ENCODE peak calls at places on chromosome 10, in nine cellular contexts. V, W, U, G, Y, B, Q, H and O are unnamed samples.

GRCh38 chr10:3516626-3517255 is 268.3 kb downstream of the KLF6 start:
- DNase-seq in W (no peak), Q (no peak), V (no peak), G (no peak), U (no peak), Y (no peak), B (no peak), H (no peak), O (no peak)

GRCh38 chr10:22681783-22682183 is 32.6 kb downstream of the PIP4K2A start:
- DNase-seq in H (no peak), G (no peak), B (no peak), W (peak), V (no peak), U (no peak), Q (no peak), Y (no peak), O (peak)

GRCh38 chr10:104130041-104130440 is 8.1 kb downstream of the SFR1 start:
- DNase-seq in V (no peak), G (no peak), W (no peak), H (no peak), Y (no peak), U (no peak), Q (no peak), B (no peak), O (no peak)

GRCh38 chr10:105063796-105064195 is 422.7 kb downstream of the SORCS3 start:
- DNase-seq in G (no peak), U (no peak), Y (no peak), W (no peak), B (no peak), V (peak), H (peak), Q (no peak), O (no peak)

GRCh38 chr10:118742787-118743186 is 12.0 kb downstream of the CACUL1 start:
- DNase-seq in U (no peak), G (no peak), B (no peak), Q (no peak), H (no peak), V (no peak), Y (no peak), W (no peak), O (no peak)

GRCh38 chr10:98696516-98696915 is 249.8 kb upstream of the HPS1 start:
- DNase-seq in B (no peak), Y (no peak), G (no peak), W (no peak), U (no peak), H (no peak), V (no peak), Q (no peak), O (no peak)

GRCh38 chr10:15898046-15898445 is 37.7 kb upstream of the MINDY3 start:
- DNase-seq in B (no peak), Y (no peak), H (no peak), V (no peak), U (no peak), G (no peak), W (no peak), Q (no peak), O (no peak)

GRCh38 chr10:97050959-97051496 is 134.7 kb downstream of the SLIT1 start:
- DNase-seq in U (no peak), Y (no peak), B (no peak), H (no peak), G (no peak), Q (no peak), V (no peak), W (no peak), O (no peak)

GRCh38 chr10:27719052-27719451 is 26.6 kb downstream of the MKX start:
- DNase-seq in B (no peak), Q (no peak), H (no peak), V (no peak), W (no peak), Y (no peak), U (no peak), G (no peak), O (no peak)

GRCh38 chr10:116162851-116163250 is 110.2 kb downstream of the GFRA1 start:
- DNase-seq in B (no peak), V (no peak), U (no peak), Q (no peak), G (no peak), H (no peak), Y (no peak), W (no peak), O (no peak)

GRCh38 chr10:88831709-88832108 is 19.9 kb downstream of the ANKRD22 start:
- DNase-seq in V (no peak), H (no peak), B (no peak), U (no peak), Q (peak), G (no peak), W (no peak), Y (no peak), O (no peak)

GRCh38 chr10:86644412-86645110 is 9.8 kb upstream of the OPN4 start:
- DNase-seq in W (no peak), H (no peak), B (no peak), V (no peak), G (no peak), Y (no peak), Q (peak), U (peak), O (peak)

GRCh38 chr10:110540038-110540437 is 27.5 kb upstream of the SMC3 start:
- DNase-seq in Q (no peak), B (no peak), V (no peak), U (no peak), H (no peak), G (no peak), Y (no peak), W (no peak), O (no peak)

GRCh38 chr10:68489919-68490318 is 18.1 kb upstream of the DNA2 start:
- DNase-seq in Y (no peak), W (no peak), V (no peak), G (no peak), Q (no peak), H (no peak), U (no peak), B (no peak), O (no peak)

GRCh38 chr10:89981891-89982290 is 280.5 kb downstream of the KIF20B start:
- DNase-seq in V (no peak), Q (no peak), W (no peak), Y (no peak), U (no peak), H (no peak), G (no peak), B (no peak), O (no peak)

DNA sequence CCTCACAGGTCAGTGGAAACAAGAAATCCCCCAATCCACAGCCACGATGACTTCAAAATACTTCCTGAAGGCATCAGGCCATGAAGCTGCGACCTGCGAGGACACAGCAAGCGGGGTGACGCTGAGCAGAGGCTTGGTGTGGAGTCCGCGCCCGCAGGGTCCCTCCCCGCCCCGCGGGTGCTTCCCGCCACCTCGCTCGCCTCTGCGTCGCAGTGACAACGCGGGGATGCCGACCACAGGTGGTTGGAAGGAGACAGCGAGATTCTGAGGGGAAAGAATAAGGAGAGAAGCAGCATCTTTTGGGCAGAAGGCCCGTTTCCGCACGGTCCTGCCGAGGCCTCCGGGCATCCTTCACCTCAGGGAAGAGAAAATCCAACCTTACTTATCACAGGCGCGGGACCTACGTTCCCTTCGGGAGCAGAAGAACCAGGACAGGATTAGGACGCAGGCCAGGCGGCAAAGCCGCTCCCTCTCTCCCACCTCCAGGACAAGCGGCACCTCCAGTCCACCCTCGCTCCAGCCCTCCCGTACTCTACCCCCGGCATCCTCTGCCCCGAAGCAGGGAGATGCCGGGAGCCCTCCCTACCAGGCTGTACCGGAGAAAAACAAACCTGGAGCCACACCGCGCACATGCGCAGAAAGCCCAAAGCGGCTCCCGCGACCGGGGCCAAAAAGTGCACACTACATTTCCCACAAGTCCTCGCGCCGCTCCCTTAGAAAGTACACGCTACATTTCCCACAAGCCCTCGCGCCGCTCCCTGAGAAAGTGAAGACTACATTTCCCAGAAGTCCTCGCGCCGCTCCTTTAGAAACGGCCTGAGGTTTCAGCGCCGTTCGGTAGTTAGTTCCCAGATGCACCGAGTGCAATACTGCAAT is 85.9 kb downstream of the ZNF33B start:
- DNase-seq in V (peak), Y (peak), H (peak), B (peak), Q (peak), W (peak), G (peak), U (peak), O (peak)
- TF ChIP-seq POLR2A in V (peak), Y (peak), H (no peak), B (no peak), Q (peak), W (peak), G (no peak), U (peak), O (peak)

DNA sequence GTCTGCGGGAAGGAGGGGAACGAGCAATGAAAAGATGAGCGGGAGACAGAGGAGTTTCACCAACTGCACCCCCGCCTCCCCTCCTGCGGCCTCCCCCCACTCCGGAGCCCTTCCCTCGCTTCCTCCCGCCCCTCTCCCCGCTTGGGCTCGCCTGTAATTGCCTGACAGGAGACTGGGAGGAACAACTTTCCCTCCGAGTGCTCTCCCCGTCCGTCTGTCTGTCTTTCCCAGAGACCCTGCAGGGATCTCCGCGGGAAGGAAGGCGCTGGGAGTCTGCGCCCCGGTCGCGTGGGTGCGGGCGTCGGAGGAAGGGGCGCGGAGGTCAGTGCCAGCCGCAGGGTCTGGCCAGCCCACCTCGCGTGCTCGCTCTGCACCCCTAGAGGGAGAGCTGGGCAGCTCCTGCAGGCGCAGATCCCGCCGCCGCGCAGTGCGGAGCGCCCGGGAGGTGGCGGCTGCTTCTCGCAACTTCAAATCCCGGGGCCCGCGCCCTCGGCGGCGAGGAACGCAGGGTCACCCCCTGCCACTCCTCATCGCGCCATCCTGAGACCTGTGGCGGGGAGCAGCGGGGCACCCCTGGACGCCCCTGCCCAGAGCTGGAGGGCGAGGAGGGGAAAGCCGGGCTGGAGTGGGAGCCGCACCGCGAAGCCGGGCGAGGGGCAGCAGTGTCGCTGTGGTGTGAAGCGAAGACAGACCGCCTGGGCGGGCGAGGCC is 527 bp upstream of the NRP1 start:
- DNase-seq in U (no peak), Y (peak), V (peak), G (peak), H (peak), Q (no peak), W (peak), B (peak), O (peak)
- TF ChIP-seq POLR2A in U (no peak), Y (peak), V (peak), G (no peak), H (no peak), Q (no peak), W (peak), B (no peak), O (no peak)

DNA sequence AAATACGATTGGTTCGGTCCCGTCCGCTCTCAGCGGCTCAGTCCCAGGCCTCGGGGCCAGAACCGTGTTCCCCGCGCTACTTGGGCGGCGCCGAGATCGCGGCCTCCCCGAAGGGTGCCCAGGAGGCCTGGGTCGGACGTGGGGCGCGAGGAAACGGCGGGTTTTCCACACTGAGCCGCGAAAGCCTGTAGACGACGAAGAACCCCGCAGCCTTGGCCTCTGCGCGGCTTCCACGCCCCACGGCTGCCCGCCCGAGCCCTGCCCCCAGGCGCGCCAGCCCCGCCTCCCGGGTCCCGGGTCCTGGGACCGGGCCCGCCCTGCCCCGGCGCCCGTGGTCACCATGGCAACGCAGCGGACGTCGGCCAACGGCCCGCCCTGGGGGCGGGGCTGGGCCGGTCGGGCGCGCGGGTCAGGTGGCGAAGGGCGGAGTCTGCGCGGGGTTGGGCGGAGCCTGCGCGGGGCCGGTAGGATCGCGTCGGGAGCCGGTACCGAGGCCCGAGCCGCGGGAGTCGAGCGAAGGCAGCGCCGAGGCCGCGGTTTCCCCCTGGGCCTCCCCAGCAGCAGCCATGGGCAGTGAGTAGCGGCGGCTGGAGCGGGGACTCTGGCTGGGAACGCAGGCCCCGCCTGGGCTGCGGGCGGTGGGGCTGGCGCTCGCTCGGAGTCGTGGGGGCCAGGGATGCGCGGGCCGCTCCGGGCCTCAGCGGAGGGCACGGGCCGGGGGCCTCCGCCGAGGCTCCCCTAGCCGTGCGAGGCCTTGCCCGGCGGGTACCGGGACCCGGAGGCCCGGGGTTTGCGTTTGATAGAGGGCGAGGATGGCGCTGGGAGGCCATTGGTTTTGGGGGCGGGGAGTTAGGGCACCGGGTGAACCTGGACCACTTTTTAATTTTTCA is at the start of gene SEC61A2:
- DNase-seq in B (peak), U (peak), G (peak), V (peak), H (peak), W (peak), Q (peak), Y (peak), O (peak)
- TF ChIP-seq POLR2A in B (peak), U (peak), G (peak), V (peak), H (no peak), W (peak), Q (peak), Y (peak), O (peak)

DNA sequence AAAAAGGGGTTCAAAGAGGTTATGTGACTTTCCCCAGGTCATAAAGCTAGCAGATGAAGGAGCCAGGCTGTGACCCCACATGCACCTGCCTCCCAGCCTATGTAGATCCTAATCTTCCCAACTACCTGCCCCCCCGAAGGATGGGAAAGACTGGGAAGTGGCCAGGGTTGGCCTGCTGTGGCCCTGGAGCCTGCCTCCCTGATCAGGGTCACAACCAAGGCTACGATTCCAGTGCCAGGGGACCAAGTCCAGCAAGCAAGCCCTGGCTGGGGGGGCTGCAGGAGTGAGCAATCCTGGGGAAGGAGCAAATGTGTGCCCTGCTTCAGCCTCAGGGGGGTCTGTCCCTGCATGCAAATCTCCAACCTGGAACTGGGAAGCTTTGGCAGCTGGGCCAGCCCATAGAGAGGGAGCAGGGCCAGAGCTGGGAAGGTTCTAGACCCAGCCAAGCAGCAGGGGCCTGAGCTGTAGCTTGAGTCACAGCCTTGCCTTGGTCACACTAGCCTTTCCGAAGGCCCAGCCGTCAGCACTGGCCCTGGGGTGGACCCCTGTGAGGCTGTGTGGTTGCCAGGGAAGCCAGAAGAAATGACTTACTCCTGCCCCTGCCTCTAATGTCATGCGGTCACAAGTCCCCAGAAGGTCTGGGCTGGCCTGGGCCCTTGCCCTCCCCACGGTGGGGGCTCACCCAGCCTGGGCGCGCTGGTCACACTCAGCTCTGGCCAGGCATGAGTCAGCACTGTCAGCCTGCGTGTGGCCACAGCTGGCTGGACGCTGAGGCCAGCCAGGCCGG is 96.4 kb upstream of the ZMIZ1 start:
- DNase-seq in Q (peak), H (peak), U (no peak), Y (peak), V (peak), G (peak), W (peak), B (peak), O (peak)
- TF ChIP-seq POLR2A in Q (no peak), H (no peak), U (no peak), Y (peak), V (no peak), G (no peak), W (no peak), B (no peak), O (no peak)

GRCh38 chr10:5976689-5977470 is 463 bp downstream of the IL15RA start:
- DNase-seq in B (no peak), G (peak), V (peak), U (no peak), Y (peak), W (peak), Q (peak), H (peak), O (peak)
- TF ChIP-seq POLR2A in B (no peak), G (no peak), V (no peak), U (no peak), Y (no peak), W (no peak), Q (no peak), H (no peak), O (peak)

GRCh38 chr10:6580279-6581029 is 378 bp upstream of the PRKCQ start:
- DNase-seq in H (peak), W (peak), G (peak), U (no peak), Y (peak), Q (peak), B (peak), V (peak), O (peak)
- TF ChIP-seq POLR2A in H (no peak), W (peak), G (no peak), U (no peak), Y (peak), Q (no peak), B (no peak), V (peak), O (peak)

GRCh38 chr10:1058017-1058416 is 1.8 kb downstream of the WDR37 start:
- DNase-seq in Y (no peak), W (no peak), Q (no peak), H (peak), B (no peak), G (no peak), U (no peak), V (no peak), O (no peak)

GRCh38 chr10:1059902-1060301 is 3.7 kb downstream of the WDR37 start:
- DNase-seq in U (no peak), G (no peak), Y (no peak), W (no peak), B (no peak), H (no peak), Q (no peak), V (no peak), O (no peak)

GRCh38 chr10:1057106-1057657 is 997 bp downstream of the WDR37 start:
- DNase-seq in V (no peak), Y (no peak), H (no peak), B (no peak), U (no peak), Q (no peak), W (peak), G (no peak), O (no peak)

GRCh38 chr10:1054684-1055083 is 1.5 kb upstream of the WDR37 start:
- DNase-seq in H (no peak), Q (no peak), U (no peak), G (no peak), B (no peak), V (no peak), Y (no peak), W (no peak), O (no peak)

DNA sequence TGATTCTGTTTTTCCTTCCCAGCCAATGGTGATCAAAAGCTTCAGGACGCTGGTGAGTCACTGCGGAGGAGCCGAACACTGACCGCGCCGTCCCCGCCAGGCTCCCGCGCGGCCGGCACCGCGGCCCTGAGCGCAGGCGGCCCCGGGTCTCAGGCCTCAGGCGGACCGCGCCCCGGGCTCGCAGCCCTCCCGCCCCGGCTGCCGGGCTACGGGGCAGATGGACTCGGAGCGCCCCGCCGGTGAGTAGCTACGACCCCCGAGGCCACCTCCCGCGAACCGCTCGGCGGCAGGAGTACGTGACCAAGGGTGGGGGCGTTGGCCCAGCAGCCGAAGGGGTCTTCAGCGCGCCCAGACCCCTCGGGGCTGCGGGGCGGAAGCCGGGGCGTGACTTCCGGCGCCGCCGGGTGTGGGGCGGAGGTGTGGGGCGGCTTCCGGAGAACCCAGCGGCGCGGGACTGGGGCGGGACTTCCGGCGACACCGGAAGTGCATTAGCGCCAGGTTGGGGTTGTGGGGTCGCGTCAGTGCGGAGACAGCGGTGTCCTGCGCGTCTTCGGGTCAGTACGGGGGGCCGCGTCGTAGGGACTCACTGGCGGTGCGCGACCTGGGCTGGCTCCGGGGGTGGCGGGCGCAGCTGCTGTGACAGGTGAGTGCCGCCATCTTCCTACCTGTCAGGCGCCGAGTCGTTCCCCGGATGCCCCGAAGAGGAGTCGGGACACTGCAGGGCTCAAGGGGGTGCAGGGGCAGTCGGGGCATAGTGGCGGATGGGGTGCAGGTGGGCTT is at the start of gene WDR37:
- DNase-seq in Q (peak), V (peak), B (peak), Y (peak), G (peak), W (peak), H (peak), U (no peak), O (peak)
- TF ChIP-seq POLR2A in Q (peak), V (peak), B (peak), Y (peak), G (peak), W (peak), H (peak), U (peak), O (peak)

GRCh38 chr10:31697271-31698168 is 231.1 kb downstream of the ARHGAP12 start:
- DNase-seq in B (peak), W (no peak), Q (peak), H (peak), U (no peak), Y (peak), V (peak), G (peak), O (peak)
- TF ChIP-seq POLR2A in B (peak), W (no peak), Q (no peak), H (no peak), U (no peak), Y (peak), V (peak), G (no peak), O (no peak)